ENCODE peak calls at places on chromosomes 6 and 20, in nine cellular contexts. S is heart left ventricle; F is CD4-positive, alpha-beta memory T cell; O is psoas muscle; X is pancreas; Q is esophagus squamous epithelium; N is naive thymus-derived CD4-positive, alpha-beta T cell; V is testis; H is neuronal stem cell. R is an unnamed sample.
A peak's percentile ranks its signal among the peaks of the same experiment; 100 is the strongest.

GRCh38 chr6:34584694-34585093 is 28.6 kb upstream of the SPDEF start:
- DNase-seq in O (no peak), F (no peak), X (no peak), S (no peak), H (no peak), N (no peak), V (no peak), Q (no peak), R (no peak)

GRCh38 chr6:170405311-170405975 is 98.9 kb downstream of the FAM120B start:
- DNase-seq in O (no peak), Q (no peak), F (no peak), X (no peak), N (no peak), S (no peak), V (no peak), H (no peak), R (no peak)

GRCh38 chr6:25504661-25505060 is 147.4 kb upstream of the SCGN start:
- DNase-seq in Q (no peak), F (no peak), O (no peak), V (no peak), H (peak; percentile 18), S (no peak), N (no peak), X (no peak), R (no peak)

GRCh38 chr20:58708246-58708931 is 15.8 kb downstream of the NPEPL1 start:
- DNase-seq in N (no peak), V (peak; percentile 6), O (peak; percentile 41), Q (no peak), F (no peak), X (peak; percentile 14), H (no peak), S (peak; percentile 18), R (peak; percentile 7)

GRCh38 chr6:167349816-167350215 is 24.9 kb downstream of the TTLL2 start:
- DNase-seq in O (no peak), S (no peak), H (no peak), X (no peak), Q (no peak), F (no peak), N (no peak), V (no peak), R (no peak)

GRCh38 chr6:11307226-11307625 is 74.8 kb upstream of the NEDD9 start:
- DNase-seq in O (no peak), X (no peak), H (no peak), N (no peak), S (no peak), F (no peak), V (no peak), Q (no peak), R (no peak)

GRCh38 chr6:14638932-14639875 is 521.6 kb downstream of the CD83 start:
- DNase-seq in S (peak; percentile 75), X (no peak), O (peak; percentile 85), Q (no peak), V (peak; percentile 24), N (no peak), F (no peak), H (peak; percentile 33), R (peak; percentile 52)

GRCh38 chr6:149657441-149657840 is 8.9 kb upstream of the KATNA1 start:
- DNase-seq in S (no peak), X (no peak), H (no peak), N (no peak), O (no peak), F (no peak), V (no peak), Q (no peak), R (no peak)

GRCh38 chr20:8627386-8628030 is 441.4 kb upstream of the PLCB4 start:
- DNase-seq in V (no peak), N (no peak), F (no peak), H (no peak), O (no peak), X (no peak), Q (no peak), S (no peak), R (no peak)

GRCh38 chr6:104182811-104183210 is 676.9 kb downstream of the HACE1 start:
- DNase-seq in V (no peak), F (no peak), O (no peak), H (no peak), S (no peak), X (no peak), N (no peak), Q (no peak), R (no peak)

GRCh38 chr6:170374571-170375444 is 68.2 kb downstream of the FAM120B start:
- DNase-seq in F (no peak), N (no peak), H (no peak), X (no peak), S (no peak), O (no peak), V (no peak), Q (no peak), R (no peak)

GRCh38 chr6:111743318-111743717 is 129.9 kb downstream of the FYN start:
- DNase-seq in O (no peak), V (no peak), H (no peak), F (no peak), S (no peak), N (no peak), X (no peak), Q (no peak), R (no peak)

GRCh38 chr20:5844063-5844681 is 94.0 kb downstream of the SHLD1 start:
- DNase-seq in X (no peak), V (no peak), Q (no peak), N (no peak), O (no peak), F (peak; percentile 40), H (no peak), S (no peak), R (no peak)

GRCh38 chr20:57586370-57586793 is 25.5 kb downstream of the PCK1 start:
- DNase-seq in S (no peak), H (no peak), F (no peak), V (no peak), O (no peak), N (no peak), X (no peak), Q (no peak), R (no peak)

GRCh38 chr6:136647363-136647763 is 97.1 kb upstream of the MAP7 start:
- DNase-seq in S (no peak), Q (no peak), F (peak; percentile 61), O (no peak), X (no peak), H (no peak), V (no peak), N (peak; percentile 39), R (no peak)

GRCh38 chr20:59182401-59183044 is 18.9 kb downstream of the ZNF831 start:
- DNase-seq in H (no peak), N (no peak), O (no peak), X (no peak), S (no peak), V (no peak), Q (no peak), F (no peak), R (no peak)

GRCh38 chr6:21753571-21754108 is 160.1 kb downstream of the SOX4 start:
- DNase-seq in X (no peak), F (no peak), O (no peak), S (no peak), H (no peak), V (no peak), N (no peak), Q (no peak), R (no peak)

GRCh38 chr20:47843886-47844567 is 58.7 kb upstream of the SULF2 start:
- DNase-seq in S (no peak), H (no peak), N (no peak), Q (no peak), X (no peak), F (no peak), O (no peak), V (no peak), R (no peak)

GRCh38 chr20:35496481-35496880 is 33.0 kb downstream of the C20orf173 start:
- DNase-seq in S (no peak), Q (no peak), V (no peak), H (no peak), O (no peak), X (no peak), N (no peak), F (no peak), R (no peak)
- H3K4me1 ChIP-seq in S (peaks cover 10% of the 10 kb centered on the region), Q (no peaks in the 10 kb centered on the region), V (peaks cover 8% of the 10 kb centered on the region), H (no peaks in the 10 kb centered on the region), O (peaks cover 30% of the 10 kb centered on the region), X (no peaks in the 10 kb centered on the region), N (peaks cover 15% of the 10 kb centered on the region), F (peaks cover 22% of the 10 kb centered on the region), R (peaks cover 11% of the 10 kb centered on the region)

GRCh38 chr6:129416337-129416990 is 293.5 kb downstream of the ARHGAP18 start:
- DNase-seq in S (no peak), Q (no peak), X (no peak), H (no peak), V (no peak), N (no peak), O (no peak), F (no peak), R (peak; percentile 20)
- H3K4me3 ChIP-seq in S (no peak overlapping the region), Q (no peak overlapping the region), X (no peak overlapping the region), H (peak overlapping the region; percentile 14), V (no peak overlapping the region), N (no peak overlapping the region), O (no peak overlapping the region), F (no peak overlapping the region), R (no peak overlapping the region)

GRCh38 chr6:20379231-20379630 is 22.4 kb upstream of the E2F3 start:
- DNase-seq in N (no peak), F (no peak), O (no peak), H (no peak), V (no peak), X (no peak), S (no peak), Q (no peak), R (no peak)

DNA sequence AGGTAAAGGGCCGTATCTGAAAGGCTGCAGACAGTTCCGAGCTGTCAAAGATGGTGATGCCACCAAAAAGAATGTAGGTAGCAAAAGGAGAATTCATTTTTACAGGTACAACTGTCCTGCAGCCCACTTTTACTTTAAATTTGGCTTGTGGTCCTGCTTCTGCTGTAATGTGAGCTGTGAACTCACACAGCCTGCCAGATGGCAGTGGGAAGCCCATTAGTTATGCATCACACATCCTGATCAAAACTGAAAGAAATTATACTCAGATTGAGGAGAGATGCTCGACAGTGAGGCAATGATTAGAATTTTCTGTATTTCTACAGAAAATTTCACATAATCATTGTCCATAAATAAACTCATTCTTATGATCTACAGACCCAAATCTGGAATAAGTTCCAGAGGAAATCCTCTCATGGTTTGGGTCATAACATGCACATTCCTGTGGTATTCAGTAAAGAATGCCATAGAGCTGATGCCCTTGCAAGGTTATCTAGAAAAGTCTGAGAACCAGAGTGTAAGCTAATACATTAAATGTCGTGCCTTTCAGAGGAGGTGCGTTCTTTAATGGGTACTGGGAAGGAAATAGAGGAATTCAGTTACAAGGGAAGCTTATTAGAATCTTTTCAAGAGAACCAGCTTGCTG is 23.9 kb upstream of the E2F3 start:
- DNase-seq in S (no peak), O (no peak), V (no peak), N (no peak), H (no peak), X (no peak), F (no peak), Q (no peak), R (no peak)
- H3K27ac ChIP-seq in S (no peak overlapping the region), O (no peak overlapping the region), V (no peak overlapping the region), N (no peak overlapping the region), H (no peak overlapping the region), X (no peak overlapping the region), F (no peak overlapping the region), Q (no peak overlapping the region), R (no peak overlapping the region)

DNA sequence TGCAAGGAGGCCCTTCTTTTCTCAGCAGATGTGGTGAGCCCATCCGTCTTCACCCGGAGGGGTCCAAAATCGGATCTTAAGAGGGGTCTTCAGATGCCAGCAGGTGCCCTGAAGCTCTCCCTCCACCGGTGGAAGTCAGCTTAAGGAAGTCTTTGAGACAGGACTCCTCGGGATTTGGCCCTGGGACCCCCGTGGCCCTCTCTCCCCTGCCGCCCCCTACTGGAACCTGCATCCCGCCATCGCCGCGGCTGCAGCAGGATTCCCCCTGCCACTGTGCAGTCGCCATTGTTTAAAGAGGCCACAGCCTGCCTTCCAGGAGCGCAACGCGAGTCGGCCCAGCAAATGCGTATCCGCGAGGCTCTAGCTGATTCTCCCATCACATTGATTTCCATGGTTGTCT is 292.5 kb upstream of the ZNF337 start:
- DNase-seq in S (no peak), N (no peak), H (no peak), V (no peak), X (no peak), F (no peak), O (no peak), Q (no peak), R (no peak)
- H3K4me1 ChIP-seq in S (no peaks in the 10 kb centered on the region), N (no peaks in the 10 kb centered on the region), H (no peaks in the 10 kb centered on the region), V (no peaks in the 10 kb centered on the region), X (no peaks in the 10 kb centered on the region), F (no peaks in the 10 kb centered on the region), O (no peaks in the 10 kb centered on the region), Q (no peaks in the 10 kb centered on the region), R (peaks cover 4% of the 10 kb centered on the region)

R was measured in left ventricle myocardium inferior.